ENCODE peak calls at places on chromosome 21, in six cellular contexts. Y is left ventricle myocardium inferior, G is lower leg skin, V is PC-3, R is AG04450, O is astrocyte of the spinal cord. K is an unnamed sample.

GRCh38 chr21:18443686-18444085 is 40.1 kb upstream of the TMPRSS15 start:
- DNase-seq in Y (no peak), G (no peak), V (no peak), R (no peak), O (no peak), K (no peak)

GRCh38 chr21:29343517-29343916 is 44.8 kb downstream of the BACH1 start:
- DNase-seq in Y (no peak), G (no peak), V (no peak), R (peak; percentile 77), O (peak; percentile 84), K (no peak)

GRCh38 chr21:45228171-45228641 is 59.5 kb downstream of the POFUT2 start:
- DNase-seq in Y (no peak), G (peak; percentile 69), V (peak; percentile 95), R (peak; percentile 90), O (peak; percentile 99), K (peak; percentile 88)

GRCh38 chr21:44544566-44544965 is 4.6 kb upstream of the KRTAP10-1 start:
- DNase-seq in Y (no peak), G (no peak), V (no peak), R (no peak), O (no peak), K (no peak)

GRCh38 chr21:44291078-44291935 is 5.6 kb downstream of the AIRE start:
- DNase-seq in Y (no peak), G (no peak), V (no peak), R (no peak), O (no peak), K (no peak)

GRCh38 chr21:41410767-41411448 is 15.1 kb upstream of the MX1 start:
- DNase-seq in Y (no peak), G (no peak), V (no peak), R (no peak), O (no peak), K (no peak)

GRCh38 chr21:16535100-16535418 is 805.3 kb downstream of the USP25 start:
- DNase-seq in Y (peak; percentile 79), G (peak; percentile 87), V (peak; percentile 13), R (peak; percentile 52), O (peak; percentile 88), K (peak; percentile 55)

GRCh38 chr21:29192999-29193563 is 62.6 kb downstream of the MAP3K7CL start:
- DNase-seq in Y (peak; percentile 30), G (no peak), V (no peak), R (no peak), O (no peak), K (no peak)

GRCh38 chr21:26840912-26841311 is 4.3 kb downstream of the ADAMTS1 start:
- DNase-seq in Y (peak; percentile 57), G (peak; percentile 60), V (peak; percentile 36), R (no peak), O (peak; percentile 80), K (no peak)

GRCh38 chr21:18468775-18469174 is 65.2 kb upstream of the TMPRSS15 start:
- DNase-seq in Y (no peak), G (no peak), V (no peak), R (no peak), O (no peak), K (no peak)

GRCh38 chr21:17512245-17513213 is at the start of gene CXADR:
- DNase-seq in Y (peak; percentile 74), G (peak; percentile 59), V (peak; percentile 81), R (no peak), O (peak; percentile 64), K (no peak)

GRCh38 chr21:31352841-31353240 is 8.8 kb upstream of the TIAM1 start:
- DNase-seq in Y (no peak), G (no peak), V (no peak), R (no peak), O (no peak), K (no peak)

GRCh38 chr21:41816583-41817165 is 49.8 kb upstream of the RIPK4 start:
- DNase-seq in Y (peak; percentile 55), G (peak; percentile 34), V (peak; percentile 67), R (no peak), O (peak; percentile 50), K (peak; percentile 7)

GRCh38 chr21:25639167-25639921 is at the start of gene JAM2:
- DNase-seq in Y (peak; percentile 62), G (no peak), V (no peak), R (no peak), O (peak; percentile 36), K (no peak)

GRCh38 chr21:42120904-42121535 is 49.9 kb downstream of the UMODL1 start:
- DNase-seq in Y (no peak), G (no peak), V (no peak), R (no peak), O (no peak), K (no peak)

GRCh38 chr21:34899302-34899701 is 149.8 kb downstream of the RUNX1 start:
- DNase-seq in Y (no peak), G (no peak), V (no peak), R (no peak), O (no peak), K (no peak)

GRCh38 chr21:33368576-33368975 is 34.6 kb upstream of the IFNGR2 start:
- DNase-seq in Y (no peak), G (no peak), V (no peak), R (no peak), O (no peak), K (no peak)

GRCh38 chr21:28795251-28795650 is 197.4 kb downstream of the LTN1 start:
- DNase-seq in Y (no peak), G (no peak), V (no peak), R (no peak), O (no peak), K (no peak)

GRCh38 chr21:28439246-28439645 is 553.4 kb downstream of the LTN1 start:
- DNase-seq in Y (no peak), G (no peak), V (no peak), R (no peak), O (no peak), K (no peak)

GRCh38 chr21:29538115-29538514 is 239.4 kb downstream of the BACH1 start:
- DNase-seq in Y (no peak), G (no peak), V (no peak), R (peak; percentile 20), O (peak; percentile 77), K (no peak)

GRCh38 chr21:42624095-42624830 is 29.2 kb upstream of the PDE9A start:
- DNase-seq in Y (no peak), G (no peak), V (no peak), R (no peak), O (no peak), K (no peak)

GRCh38 chr21:44911384-44912157 is 9.1 kb downstream of the ITGB2 start:
- DNase-seq in Y (peak; percentile 82), G (peak; percentile 73), V (peak; percentile 92), R (no peak), O (no peak), K (no peak)

GRCh38 chr21:35217504-35218060 is 168.5 kb upstream of the RUNX1 start:
- DNase-seq in Y (no peak), G (no peak), V (peak; percentile 100), R (no peak), O (peak; percentile 79), K (no peak)

GRCh38 chr21:43824883-43825609 is 35.7 kb downstream of the RRP1 start:
- DNase-seq in Y (no peak), G (no peak), V (no peak), R (no peak), O (no peak), K (no peak)

DNA sequence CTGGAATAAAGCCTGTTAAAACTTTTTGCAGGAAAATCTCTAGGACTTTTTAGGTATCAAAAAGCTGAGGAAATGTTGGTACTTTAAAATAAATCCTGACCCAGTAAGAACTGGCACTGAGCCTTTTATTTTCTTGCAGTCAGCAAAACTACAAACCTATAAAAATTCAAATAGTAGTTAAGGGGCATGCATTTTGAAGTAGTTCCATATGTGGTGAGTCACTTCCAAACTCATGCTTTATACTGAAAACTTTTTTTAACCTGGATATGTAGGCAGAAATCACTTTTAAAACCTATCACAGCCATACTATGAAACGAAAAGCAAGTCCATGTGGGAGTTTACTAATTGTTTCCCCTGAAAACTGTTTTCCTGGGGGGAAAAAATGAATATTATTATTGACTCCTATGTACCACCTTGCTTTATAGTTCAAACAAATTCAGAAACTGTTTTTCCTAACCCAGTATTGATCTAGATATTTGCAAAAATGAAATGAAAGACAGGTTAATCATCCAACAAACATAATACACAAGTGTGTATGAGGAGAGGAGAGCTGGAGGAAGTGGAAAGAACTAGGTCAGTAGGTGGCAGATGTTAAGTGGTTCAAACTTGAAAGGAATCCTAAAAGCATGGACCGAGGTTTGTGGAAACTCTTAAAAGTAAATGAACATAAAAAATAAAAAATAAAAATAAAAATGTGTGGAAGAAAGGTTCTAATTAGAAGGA is 30.5 kb downstream of the NRIP1 start:
- DNase-seq in Y (no peak), G (no peak), V (peak; percentile 64), R (no peak), O (peak; percentile 76), K (peak; percentile 64)
- TF ChIP-seq CTCF in Y (no peak), G (no peak), V (no peak), R (peak; percentile 4), O (no peak), K (no peak)

GRCh38 chr21:15037095-15037730 is 27.6 kb downstream of the NRIP1 start:
- DNase-seq in Y (no peak), G (no peak), V (no peak), R (no peak), O (no peak), K (no peak)
- H3K4me3 ChIP-seq in Y (no peak overlapping the region), G (no peak overlapping the region), V (no peak overlapping the region), R (no peak overlapping the region), O (no peak overlapping the region), K (no peak overlapping the region)

DNA sequence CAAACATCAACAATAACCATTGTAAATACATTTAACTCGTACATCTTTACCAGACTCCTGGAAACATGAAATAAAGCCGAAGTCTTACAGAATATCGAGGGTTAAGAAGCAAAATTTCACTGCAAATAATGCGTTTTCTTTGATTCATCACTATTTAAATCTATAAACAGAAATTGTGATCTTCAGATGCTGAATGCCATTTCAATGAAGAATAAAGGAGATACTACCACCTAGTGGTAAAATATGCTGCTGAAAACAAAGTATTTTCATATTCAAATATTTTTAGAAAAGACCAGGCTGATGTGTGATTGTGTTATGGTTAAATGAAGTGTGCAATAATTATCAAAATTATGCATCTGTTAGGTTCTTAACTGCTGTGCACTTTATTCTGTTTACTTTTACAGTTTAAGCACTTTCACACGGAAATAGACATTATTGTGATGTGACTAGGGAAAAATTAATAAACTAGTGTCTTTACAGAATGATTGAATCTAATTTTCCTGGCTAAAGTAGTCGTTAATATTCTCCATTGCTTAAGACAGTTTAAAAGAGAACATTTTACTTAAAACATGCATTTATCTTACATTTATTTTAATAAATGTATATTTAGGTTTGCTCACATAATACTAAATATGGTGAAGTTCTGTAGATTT is 1093.1 kb downstream of the MRPL39 start:
- DNase-seq in Y (no peak), G (no peak), V (peak; percentile 57), R (no peak), O (peak; percentile 9), K (no peak)
- TF ChIP-seq CTCF in Y (peak; percentile 62), G (no peak), V (peak; percentile 88), R (peak; percentile 69), O (peak; percentile 53), K (no peak)

DNA sequence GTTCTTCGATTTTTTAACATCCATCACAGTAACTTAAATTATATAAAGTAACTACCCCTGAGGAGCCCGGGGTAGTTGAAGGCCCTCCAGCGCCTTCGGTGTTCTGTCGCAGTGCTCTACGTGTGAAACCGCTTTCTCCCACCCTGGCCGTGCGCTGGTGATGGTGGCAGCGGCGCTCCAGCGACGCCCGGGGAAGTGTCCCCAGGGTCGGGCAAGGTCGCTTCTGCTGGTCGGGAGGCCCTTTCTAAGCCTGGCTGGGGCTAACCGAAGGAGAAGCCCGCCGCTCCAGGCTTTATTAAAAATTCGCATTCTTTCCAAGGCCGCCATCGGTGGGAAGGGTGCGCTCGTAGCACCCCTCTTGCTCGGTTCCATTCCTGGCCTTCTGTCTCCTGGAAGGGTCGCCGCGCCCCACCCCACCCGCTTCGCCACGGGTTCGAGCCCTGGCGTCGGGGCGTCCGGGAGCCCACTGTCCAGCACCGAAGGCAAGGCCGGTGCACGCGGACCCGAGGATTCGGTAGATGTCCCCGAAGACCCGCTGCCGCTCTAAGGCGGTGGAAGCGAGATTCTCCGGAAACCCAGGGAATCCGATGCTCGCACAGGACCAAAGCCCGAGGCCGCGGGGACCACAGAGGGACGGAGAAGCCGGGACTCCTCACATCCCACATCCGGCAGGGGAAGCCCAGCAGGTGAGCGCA is 807 bp upstream of the RIPPLY3 start:
- DNase-seq in Y (no peak), G (no peak), V (no peak), R (no peak), O (no peak), K (no peak)
- H3K4me3 ChIP-seq in Y (peak overlapping the region; percentile 65), G (peak overlapping the region; percentile 49), V (peak overlapping the region; percentile 76), R (peak overlapping the region; percentile 3), O (peak overlapping the region; percentile 31), K (peak overlapping the region; percentile 39)